ENCODE peak calls at places on chromosomes 11 and 22, in eight cellular contexts. G is effector CD4-positive, alpha-beta T cell; Z is left cardiac atrium; R is cardiac muscle cell; T is DMS153; V is heart right ventricle; P is SK-N-DZ; Q is AG08395. W is an unnamed sample.

GRCh38 chr22:49062155-49063039 is 765.3 kb downstream of the BRD1 start:
- DNase-seq in P (no peak), Z (no peak), T (peak), V (no peak), G (no peak), R (no peak), Q (no peak), W (no peak)

GRCh38 chr11:57675176-57675941 is 7.4 kb downstream of the ZDHHC5 start:
- DNase-seq in G (no peak), V (no peak), Z (no peak), P (no peak), T (no peak), Q (no peak), R (no peak), W (no peak)

GRCh38 chr11:34679681-34680080 is 58.8 kb downstream of the EHF start:
- DNase-seq in R (no peak), T (no peak), Z (peak), G (no peak), P (no peak), V (peak), Q (no peak), W (no peak)

GRCh38 chr11:131370090-131370751 is at the start of gene NTM:
- DNase-seq in Q (peak), V (peak), G (no peak), T (no peak), R (peak), P (no peak), Z (peak), W (no peak)

GRCh38 chr11:100646545-100646944 is 40.5 kb upstream of the ARHGAP42 start:
- DNase-seq in G (no peak), T (no peak), Q (no peak), P (no peak), Z (no peak), V (no peak), R (no peak), W (no peak)

GRCh38 chr11:62411524-62411923 is 7.3 kb upstream of the SCGB1A1 start:
- DNase-seq in V (no peak), Q (no peak), R (no peak), T (no peak), Z (no peak), P (no peak), G (no peak), W (no peak)

GRCh38 chr11:86018249-86018648 is 50.6 kb downstream of the PICALM start:
- DNase-seq in P (no peak), Z (no peak), R (no peak), Q (no peak), T (no peak), G (no peak), V (no peak), W (no peak)

GRCh38 chr11:68031136-68031459 is 617 bp downstream of the NDUFS8 start:
- DNase-seq in P (no peak), G (no peak), Q (no peak), V (no peak), Z (no peak), R (no peak), T (no peak), W (no peak)

GRCh38 chr11:36478700-36479329 is 31.3 kb downstream of the TRAF6 start:
- DNase-seq in P (peak), G (peak), Z (no peak), R (peak), V (peak), Q (peak), T (peak), W (no peak)

GRCh38 chr22:10961043-10961860 is 4566.7 kb upstream of the OR11H1 start:
- DNase-seq in V (no peak), Z (no peak), T (no peak), Q (no peak), G (no peak), R (no peak), P (no peak), W (no peak)

GRCh38 chr11:22163394-22163797 is 29.5 kb upstream of the ANO5 start:
- DNase-seq in R (no peak), T (no peak), Q (no peak), V (peak), P (no peak), G (no peak), Z (no peak), W (no peak)

GRCh38 chr11:30710216-30710615 is 124.1 kb upstream of the MPPED2 start:
- DNase-seq in R (no peak), V (no peak), P (no peak), G (no peak), T (no peak), Q (peak), Z (no peak), W (no peak)

GRCh38 chr11:106379712-106380111 is 302.2 kb downstream of the AASDHPPT start:
- DNase-seq in V (no peak), Q (no peak), G (no peak), T (no peak), R (no peak), Z (no peak), P (peak), W (no peak)

GRCh38 chr11:112345708-112346107 is 85.0 kb upstream of the PLET1 start:
- DNase-seq in P (peak), T (no peak), G (no peak), V (no peak), Z (no peak), R (peak), Q (no peak), W (no peak)

GRCh38 chr11:36471577-36471976 is 38.5 kb downstream of the TRAF6 start:
- DNase-seq in R (no peak), G (no peak), T (no peak), Z (no peak), P (no peak), Q (no peak), V (no peak), W (peak)

GRCh38 chr22:48423481-48423901 is 1404.2 kb downstream of the BRD1 start:
- DNase-seq in P (no peak), V (no peak), T (no peak), R (no peak), Z (no peak), Q (peak), G (no peak), W (no peak)

GRCh38 chr11:65529475-65530156 is 4.7 kb downstream of the SCYL1 start:
- DNase-seq in Q (no peak), G (no peak), Z (no peak), V (no peak), R (no peak), P (no peak), T (no peak), W (no peak)

GRCh38 chr22:32737811-32738210 is 63.7 kb upstream of the TIMP3 start:
- DNase-seq in Z (no peak), G (no peak), P (no peak), T (no peak), R (no peak), Q (peak), V (no peak), W (no peak)

GRCh38 chr11:26193714-26194373 is 138.1 kb upstream of the ANO3 start:
- DNase-seq in Q (no peak), R (no peak), T (no peak), G (no peak), Z (no peak), V (no peak), P (no peak), W (no peak)

GRCh38 chr22:27989758-27990450 is 70.8 kb upstream of the PITPNB start:
- DNase-seq in Q (no peak), P (no peak), R (no peak), V (no peak), T (no peak), Z (no peak), G (no peak), W (no peak)

GRCh38 chr11:107916671-107917241 is 11.5 kb upstream of the RAB39A start:
- DNase-seq in Z (no peak), Q (peak), P (peak), G (peak), T (no peak), V (no peak), R (peak), W (peak)

GRCh38 chr22:27179161-27179560 is 521.8 kb downstream of the MIAT start:
- DNase-seq in T (no peak), G (no peak), V (no peak), Q (no peak), R (no peak), P (no peak), Z (no peak), W (no peak)

GRCh38 chr11:1259561-1259960 is 36.7 kb downstream of the MUC5B start:
- DNase-seq in T (no peak), Z (no peak), V (no peak), P (no peak), R (no peak), G (no peak), Q (no peak), W (no peak)

GRCh38 chr22:45225732-45226560 is 14.7 kb downstream of the KIAA0930 start:
- DNase-seq in R (no peak), V (no peak), Q (peak), G (no peak), P (no peak), T (no peak), Z (peak), W (no peak)

GRCh38 chr11:63961608-63962412 is 12.6 kb upstream of the COX8A start:
- DNase-seq in P (peak), T (peak), V (no peak), R (no peak), Z (no peak), G (no peak), Q (peak), W (no peak)

GRCh38 chr11:131754671-131755070 is 384.3 kb downstream of the NTM start:
- DNase-seq in Q (peak), R (no peak), G (no peak), Z (no peak), V (no peak), P (no peak), T (no peak), W (no peak)

GRCh38 chr11:61598886-61599868 is 18.3 kb upstream of the SYT7 start:
- DNase-seq in V (peak), G (no peak), Z (no peak), R (peak), P (no peak), T (peak), Q (peak), W (no peak)

GRCh38 chr22:49779853-49780271 is 47.8 kb downstream of the BRD1 start:
- DNase-seq in G (no peak), T (no peak), Q (no peak), Z (no peak), P (no peak), V (no peak), R (no peak), W (no peak)

GRCh38 chr22:22009661-22010060 is 27.1 kb upstream of the TOP3B start:
- DNase-seq in Z (no peak), T (no peak), P (no peak), Q (no peak), V (no peak), R (no peak), G (no peak), W (no peak)

GRCh38 chr22:33325232-33326004 is 267.2 kb upstream of the SYN3 start:
- DNase-seq in Q (no peak), V (peak), R (peak), P (no peak), G (no peak), T (peak), Z (no peak), W (no peak)

GRCh38 chr11:94010136-94010535 is 11.0 kb upstream of the HEPHL1 start:
- DNase-seq in V (no peak), P (no peak), Z (no peak), G (no peak), T (no peak), R (no peak), Q (no peak), W (no peak)